ENCODE peak calls at places on chromosomes 13 and 19, in nine cellular contexts. One of them, this sample, is unnamed.
A peak's percentile ranks its signal among the peaks of the same experiment; 100 is the strongest.

GRCh38 chr19:38711726-38712153 is 32.5 kb downstream of the CAPN12 start:
- DNase-seq in suprapubic skin: no peak
- DNase-seq in GM23338: no peak
- DNase-seq in SK-N-SH: no peak
- DNase-seq in transverse colon: peak; percentile 31
- DNase-seq in K562: no peak
- DNase-seq in endothelial cell of umbilical vein: no peak
- DNase-seq in esophagus muscularis mucosa: no peak
- DNase-seq in HCT116: no peak
- DNase-seq in this sample: no peak

GRCh38 chr13:98410591-98410990 is 166.3 kb downstream of the STK24 start:
- DNase-seq in transverse colon: no peak
- DNase-seq in K562: no peak
- DNase-seq in endothelial cell of umbilical vein: no peak
- DNase-seq in SK-N-SH: no peak
- DNase-seq in esophagus muscularis mucosa: no peak
- DNase-seq in HCT116: no peak
- DNase-seq in suprapubic skin: no peak
- DNase-seq in GM23338: no peak
- DNase-seq in this sample: no peak

GRCh38 chr13:76286178-76286577 is 600.0 kb downstream of the KCTD12 start:
- DNase-seq in endothelial cell of umbilical vein: no peak
- DNase-seq in HCT116: no peak
- DNase-seq in GM23338: no peak
- DNase-seq in transverse colon: no peak
- DNase-seq in SK-N-SH: no peak
- DNase-seq in esophagus muscularis mucosa: no peak
- DNase-seq in K562: no peak
- DNase-seq in suprapubic skin: no peak
- DNase-seq in this sample: no peak

GRCh38 chr19:876780-877314 is 16.1 kb downstream of the MED16 start:
- DNase-seq in transverse colon: no peak
- DNase-seq in esophagus muscularis mucosa: no peak
- DNase-seq in K562: peak; percentile 7
- DNase-seq in suprapubic skin: no peak
- DNase-seq in HCT116: no peak
- DNase-seq in GM23338: no peak
- DNase-seq in endothelial cell of umbilical vein: no peak
- DNase-seq in SK-N-SH: no peak
- DNase-seq in this sample: no peak

GRCh38 chr19:32649751-32650150 is 25.2 kb downstream of the ANKRD27 start:
- DNase-seq in transverse colon: no peak
- DNase-seq in HCT116: no peak
- DNase-seq in GM23338: no peak
- DNase-seq in K562: no peak
- DNase-seq in suprapubic skin: no peak
- DNase-seq in SK-N-SH: no peak
- DNase-seq in endothelial cell of umbilical vein: no peak
- DNase-seq in esophagus muscularis mucosa: no peak
- DNase-seq in this sample: no peak

GRCh38 chr13:98019186-98019585 is 65.7 kb downstream of the IPO5 start:
- DNase-seq in GM23338: no peak
- DNase-seq in K562: no peak
- DNase-seq in suprapubic skin: no peak
- DNase-seq in esophagus muscularis mucosa: no peak
- DNase-seq in endothelial cell of umbilical vein: no peak
- DNase-seq in SK-N-SH: no peak
- DNase-seq in transverse colon: no peak
- DNase-seq in HCT116: no peak
- DNase-seq in this sample: no peak

GRCh38 chr19:5607318-5608270 is 15.0 kb downstream of the SAFB2 start:
- DNase-seq in GM23338: no peak
- DNase-seq in K562: no peak
- DNase-seq in esophagus muscularis mucosa: no peak
- DNase-seq in transverse colon: no peak
- DNase-seq in endothelial cell of umbilical vein: no peak
- DNase-seq in HCT116: no peak
- DNase-seq in SK-N-SH: no peak
- DNase-seq in suprapubic skin: no peak
- DNase-seq in this sample: no peak

GRCh38 chr13:20391597-20392452 is 133.8 kb downstream of the CRYL1 start:
- DNase-seq in transverse colon: no peak
- DNase-seq in HCT116: no peak
- DNase-seq in SK-N-SH: peak; percentile 47
- DNase-seq in K562: no peak
- DNase-seq in esophagus muscularis mucosa: no peak
- DNase-seq in endothelial cell of umbilical vein: no peak
- DNase-seq in GM23338: peak; percentile 45
- DNase-seq in suprapubic skin: no peak
- DNase-seq in this sample: no peak

GRCh38 chr13:73809561-73809960 is 324.6 kb downstream of the KLF12 start:
- DNase-seq in K562: no peak
- DNase-seq in esophagus muscularis mucosa: no peak
- DNase-seq in GM23338: no peak
- DNase-seq in suprapubic skin: no peak
- DNase-seq in endothelial cell of umbilical vein: peak; percentile 64
- DNase-seq in transverse colon: no peak
- DNase-seq in SK-N-SH: no peak
- DNase-seq in HCT116: no peak
- DNase-seq in this sample: no peak

GRCh38 chr19:47098608-47099007 is 15.0 kb downstream of the ZC3H4 start:
- DNase-seq in K562: no peak
- DNase-seq in endothelial cell of umbilical vein: no peak
- DNase-seq in SK-N-SH: no peak
- DNase-seq in HCT116: no peak
- DNase-seq in transverse colon: no peak
- DNase-seq in GM23338: no peak
- DNase-seq in suprapubic skin: no peak
- DNase-seq in esophagus muscularis mucosa: no peak
- DNase-seq in this sample: peak; percentile 9

GRCh38 chr19:47102561-47103135 is 10.9 kb downstream of the ZC3H4 start:
- DNase-seq in transverse colon: no peak
- DNase-seq in K562: peak; percentile 7
- DNase-seq in GM23338: no peak
- DNase-seq in HCT116: no peak
- DNase-seq in suprapubic skin: no peak
- DNase-seq in endothelial cell of umbilical vein: no peak
- DNase-seq in esophagus muscularis mucosa: no peak
- DNase-seq in SK-N-SH: no peak
- DNase-seq in this sample: peak; percentile 4

GRCh38 chr19:47097396-47098217 is 16.0 kb downstream of the ZC3H4 start:
- DNase-seq in GM23338: no peak
- DNase-seq in HCT116: no peak
- DNase-seq in transverse colon: peak; percentile 43
- DNase-seq in endothelial cell of umbilical vein: no peak
- DNase-seq in K562: no peak
- DNase-seq in SK-N-SH: no peak
- DNase-seq in esophagus muscularis mucosa: no peak
- DNase-seq in suprapubic skin: peak; percentile 83
- DNase-seq in this sample: peak; percentile 62

GRCh38 chr19:47099576-47100050 is 14.0 kb downstream of the ZC3H4 start:
- DNase-seq in endothelial cell of umbilical vein: no peak
- DNase-seq in HCT116: no peak
- DNase-seq in transverse colon: no peak
- DNase-seq in suprapubic skin: no peak
- DNase-seq in GM23338: no peak
- DNase-seq in SK-N-SH: no peak
- DNase-seq in esophagus muscularis mucosa: no peak
- DNase-seq in K562: no peak
- DNase-seq in this sample: peak; percentile 14

DNA sequence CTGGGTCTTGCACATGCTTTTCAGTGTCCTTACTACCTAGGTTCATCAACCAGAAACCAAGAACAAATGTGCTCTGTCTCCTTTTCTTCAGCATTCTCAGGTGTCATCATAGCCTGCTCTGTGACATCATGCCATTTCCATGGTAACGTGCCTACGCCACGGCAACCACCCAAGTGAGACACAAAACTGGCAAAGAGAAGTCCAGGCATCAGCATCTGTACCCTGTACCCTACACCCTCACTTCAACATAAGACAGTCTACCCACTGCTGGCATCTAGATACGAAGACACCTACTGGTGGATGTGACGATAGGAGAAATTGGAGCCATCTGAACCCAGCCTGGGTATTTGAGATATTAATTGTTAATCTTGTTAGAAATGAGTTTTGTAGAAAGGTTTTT is 13.3 kb downstream of the ZC3H4 start:
- DNase-seq in endothelial cell of umbilical vein: no peak
- DNase-seq in K562: no peak
- DNase-seq in transverse colon: no peak
- DNase-seq in SK-N-SH: no peak
- DNase-seq in HCT116: no peak
- DNase-seq in GM23338: no peak
- DNase-seq in esophagus muscularis mucosa: no peak
- DNase-seq in suprapubic skin: no peak
- DNase-seq in this sample: peak; percentile 4
- H3K4me1 ChIP-seq in endothelial cell of umbilical vein: no peaks in the 10 kb centered on the region
- H3K4me1 ChIP-seq in K562: peaks cover 27% of the 10 kb centered on the region
- H3K4me1 ChIP-seq in transverse colon: peaks cover 51% of the 10 kb centered on the region
- H3K4me1 ChIP-seq in SK-N-SH: no peaks in the 10 kb centered on the region
- H3K4me1 ChIP-seq in HCT116: peaks cover 52% of the 10 kb centered on the region
- H3K4me1 ChIP-seq in GM23338: peaks cover 35% of the 10 kb centered on the region
- H3K4me1 ChIP-seq in esophagus muscularis mucosa: peaks cover 83% of the 10 kb centered on the region
- H3K4me1 ChIP-seq in suprapubic skin: peaks cover 49% of the 10 kb centered on the region
- H3K4me1 ChIP-seq in this sample: peaks cover 63% of the 10 kb centered on the region

GRCh38 chr19:3977242-3978143 is 6.6 kb upstream of the DAPK3 start:
- DNase-seq in SK-N-SH: peak; percentile 44
- DNase-seq in HCT116: no peak
- DNase-seq in suprapubic skin: no peak
- DNase-seq in esophagus muscularis mucosa: no peak
- DNase-seq in K562: peak; percentile 57
- DNase-seq in transverse colon: no peak
- DNase-seq in GM23338: peak; percentile 53
- DNase-seq in endothelial cell of umbilical vein: no peak
- DNase-seq in this sample: no peak
- TF ChIP-seq POLR2AphosphoS5 in SK-N-SH: no peak
- TF ChIP-seq POLR2AphosphoS5 in HCT116: no peak
- TF ChIP-seq POLR2AphosphoS5 in suprapubic skin: no peak
- TF ChIP-seq POLR2AphosphoS5 in esophagus muscularis mucosa: peak; percentile 6
- TF ChIP-seq POLR2AphosphoS5 in K562: peak; percentile 41
- TF ChIP-seq POLR2AphosphoS5 in transverse colon: peak; percentile 39
- TF ChIP-seq POLR2AphosphoS5 in GM23338: no peak
- TF ChIP-seq POLR2AphosphoS5 in endothelial cell of umbilical vein: no peak
- TF ChIP-seq POLR2AphosphoS5 in this sample: peak; percentile 85

GRCh38 chr19:51740356-51740755 is 11.3 kb downstream of the FPR1 start:
- DNase-seq in endothelial cell of umbilical vein: no peak
- DNase-seq in GM23338: no peak
- DNase-seq in HCT116: no peak
- DNase-seq in SK-N-SH: no peak
- DNase-seq in suprapubic skin: no peak
- DNase-seq in transverse colon: no peak
- DNase-seq in K562: no peak
- DNase-seq in esophagus muscularis mucosa: no peak
- DNase-seq in this sample: no peak

GRCh38 chr19:51742736-51743288 is 8.9 kb downstream of the FPR1 start:
- DNase-seq in HCT116: no peak
- DNase-seq in suprapubic skin: no peak
- DNase-seq in endothelial cell of umbilical vein: no peak
- DNase-seq in transverse colon: no peak
- DNase-seq in esophagus muscularis mucosa: no peak
- DNase-seq in SK-N-SH: no peak
- DNase-seq in K562: no peak
- DNase-seq in GM23338: no peak
- DNase-seq in this sample: no peak

GRCh38 chr19:51735759-51736449 is 12.1 kb upstream of the HAS1 start:
- DNase-seq in esophagus muscularis mucosa: no peak
- DNase-seq in K562: no peak
- DNase-seq in SK-N-SH: no peak
- DNase-seq in endothelial cell of umbilical vein: no peak
- DNase-seq in GM23338: no peak
- DNase-seq in HCT116: no peak
- DNase-seq in suprapubic skin: no peak
- DNase-seq in transverse colon: peak; percentile 41
- DNase-seq in this sample: peak; percentile 90

GRCh38 chr19:51737924-51738323 is 13.8 kb downstream of the FPR1 start:
- DNase-seq in HCT116: no peak
- DNase-seq in endothelial cell of umbilical vein: no peak
- DNase-seq in esophagus muscularis mucosa: no peak
- DNase-seq in K562: no peak
- DNase-seq in transverse colon: no peak
- DNase-seq in suprapubic skin: no peak
- DNase-seq in GM23338: no peak
- DNase-seq in SK-N-SH: no peak
- DNase-seq in this sample: no peak

DNA sequence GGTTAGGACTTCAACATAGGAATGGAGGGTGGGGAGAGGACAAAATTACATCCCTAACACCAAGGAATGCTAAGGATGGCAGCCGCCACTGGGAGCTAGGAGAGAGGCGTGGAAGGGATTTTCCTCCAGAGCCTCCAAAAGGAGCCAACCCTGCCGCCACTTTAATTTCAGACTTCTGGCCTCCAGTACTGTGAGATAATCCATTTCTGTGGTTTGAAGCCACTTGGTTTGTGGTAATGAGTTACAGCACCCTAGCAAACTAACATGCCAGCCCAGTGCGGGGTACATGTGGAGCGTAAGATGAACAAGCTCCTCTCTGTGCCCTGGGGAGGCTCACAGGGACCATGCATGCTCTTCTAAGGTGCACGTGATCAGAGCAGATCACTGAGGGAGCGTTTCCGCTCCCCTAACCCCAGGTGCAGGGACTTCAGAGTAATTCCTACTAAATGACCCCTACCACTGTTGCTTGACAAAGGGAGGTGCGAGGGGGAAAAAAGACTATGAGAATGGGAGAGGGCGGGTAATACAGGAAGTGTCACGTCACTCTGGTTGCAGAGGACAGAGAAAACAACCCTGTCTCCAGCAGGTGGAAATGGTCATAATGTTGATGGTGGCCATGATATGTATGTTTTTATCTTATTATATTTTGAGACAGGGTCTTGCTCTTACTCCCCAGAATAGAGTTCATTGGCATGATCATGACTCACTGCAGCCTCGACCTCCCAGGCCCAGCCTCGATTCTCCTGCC is 12.0 kb downstream of the FPR1 start:
- DNase-seq in K562: no peak
- DNase-seq in esophagus muscularis mucosa: no peak
- DNase-seq in HCT116: no peak
- DNase-seq in transverse colon: no peak
- DNase-seq in suprapubic skin: no peak
- DNase-seq in endothelial cell of umbilical vein: no peak
- DNase-seq in SK-N-SH: no peak
- DNase-seq in GM23338: no peak
- DNase-seq in this sample: no peak
- TF ChIP-seq CTCF in K562: no peak
- TF ChIP-seq CTCF in esophagus muscularis mucosa: no peak
- TF ChIP-seq CTCF in HCT116: no peak
- TF ChIP-seq CTCF in transverse colon: no peak
- TF ChIP-seq CTCF in suprapubic skin: no peak
- TF ChIP-seq CTCF in endothelial cell of umbilical vein: no peak
- TF ChIP-seq CTCF in SK-N-SH: no peak
- TF ChIP-seq CTCF in GM23338: no peak
- TF ChIP-seq CTCF in this sample: no peak

DNA sequence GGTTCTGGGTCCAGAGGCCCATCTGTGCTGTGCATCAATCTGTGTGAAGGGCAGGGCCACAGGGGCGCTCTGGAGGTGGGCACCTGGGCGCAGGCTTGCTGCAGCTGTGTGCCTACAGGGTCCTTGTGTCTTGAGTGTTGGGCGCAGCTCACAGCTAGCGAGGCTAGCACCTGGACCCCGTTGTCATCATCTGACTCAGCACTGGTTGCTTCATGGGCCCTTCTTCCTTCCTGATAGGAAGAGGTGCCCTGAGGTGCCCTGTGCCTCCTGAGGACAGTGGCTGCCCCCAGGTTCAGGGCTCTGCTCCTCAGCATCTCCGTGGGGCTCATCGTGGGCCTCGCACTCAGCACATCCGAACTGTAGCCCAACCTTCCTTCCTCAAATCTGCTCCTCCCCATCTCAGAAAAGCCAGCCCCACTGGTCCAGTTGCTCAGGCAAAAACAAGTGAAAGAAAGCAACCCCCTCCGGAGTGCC is 54.8 kb downstream of the GATAD2A start:
- DNase-seq in K562: no peak
- DNase-seq in GM23338: no peak
- DNase-seq in esophagus muscularis mucosa: no peak
- DNase-seq in SK-N-SH: no peak
- DNase-seq in endothelial cell of umbilical vein: no peak
- DNase-seq in suprapubic skin: no peak
- DNase-seq in HCT116: no peak
- DNase-seq in transverse colon: no peak
- DNase-seq in this sample: peak; percentile 86
- H3K4me1 ChIP-seq in K562: peaks cover 57% of the 10 kb centered on the region
- H3K4me1 ChIP-seq in GM23338: peaks cover 57% of the 10 kb centered on the region
- H3K4me1 ChIP-seq in esophagus muscularis mucosa: peaks cover 78% of the 10 kb centered on the region
- H3K4me1 ChIP-seq in SK-N-SH: peaks cover 66% of the 10 kb centered on the region
- H3K4me1 ChIP-seq in endothelial cell of umbilical vein: peaks cover 67% of the 10 kb centered on the region
- H3K4me1 ChIP-seq in suprapubic skin: peaks cover 79% of the 10 kb centered on the region
- H3K4me1 ChIP-seq in HCT116: peaks cover 17% of the 10 kb centered on the region
- H3K4me1 ChIP-seq in transverse colon: peaks cover 76% of the 10 kb centered on the region
- H3K4me1 ChIP-seq in this sample: peaks cover 89% of the 10 kb centered on the region

This sample was measured in spleen.